ENCODE peak calls at places on chromosome 2, in eight cellular contexts. One of them, this sample, is unnamed.

GRCh38 chr2:136384541-136385303 is 266.8 kb upstream of the CXCR4 start:
- DNase-seq in GM10248: peak
- DNase-seq in fibroblast of lung: peak
- DNase-seq in right lobe of liver: no peak
- DNase-seq in psoas muscle: no peak
- DNase-seq in CD4-positive, alpha-beta T cell: peak
- DNase-seq in heart left ventricle: no peak
- DNase-seq in progenitor cell of endocrine pancreas: no peak
- DNase-seq in this sample: no peak

GRCh38 chr2:29627366-29627765 is 294.0 kb downstream of the ALK start:
- DNase-seq in GM10248: no peak
- DNase-seq in fibroblast of lung: peak
- DNase-seq in right lobe of liver: no peak
- DNase-seq in psoas muscle: no peak
- DNase-seq in CD4-positive, alpha-beta T cell: no peak
- DNase-seq in heart left ventricle: no peak
- DNase-seq in progenitor cell of endocrine pancreas: no peak
- DNase-seq in this sample: peak

GRCh38 chr2:235026649-235027557 is 75.1 kb downstream of the SH3BP4 start:
- DNase-seq in GM10248: no peak
- DNase-seq in fibroblast of lung: peak
- DNase-seq in right lobe of liver: peak
- DNase-seq in psoas muscle: peak
- DNase-seq in CD4-positive, alpha-beta T cell: no peak
- DNase-seq in heart left ventricle: peak
- DNase-seq in progenitor cell of endocrine pancreas: no peak
- DNase-seq in this sample: no peak

GRCh38 chr2:71552861-71553301 is 99.5 kb downstream of the DYSF start:
- DNase-seq in GM10248: no peak
- DNase-seq in fibroblast of lung: no peak
- DNase-seq in right lobe of liver: no peak
- DNase-seq in psoas muscle: no peak
- DNase-seq in CD4-positive, alpha-beta T cell: no peak
- DNase-seq in heart left ventricle: peak
- DNase-seq in progenitor cell of endocrine pancreas: no peak
- DNase-seq in this sample: no peak

GRCh38 chr2:131092409-131093065 is 723 bp downstream of the FAM168B start:
- DNase-seq in GM10248: no peak
- DNase-seq in fibroblast of lung: no peak
- DNase-seq in right lobe of liver: no peak
- DNase-seq in psoas muscle: no peak
- DNase-seq in CD4-positive, alpha-beta T cell: no peak
- DNase-seq in heart left ventricle: no peak
- DNase-seq in progenitor cell of endocrine pancreas: no peak
- DNase-seq in this sample: no peak

GRCh38 chr2:67516899-67517530 is 119.9 kb downstream of the ETAA1 start:
- DNase-seq in GM10248: no peak
- DNase-seq in fibroblast of lung: peak
- DNase-seq in right lobe of liver: no peak
- DNase-seq in psoas muscle: no peak
- DNase-seq in CD4-positive, alpha-beta T cell: no peak
- DNase-seq in heart left ventricle: no peak
- DNase-seq in progenitor cell of endocrine pancreas: no peak
- DNase-seq in this sample: peak

GRCh38 chr2:140604788-140605187 is 1526.0 kb downstream of the LRP1B start:
- DNase-seq in GM10248: no peak
- DNase-seq in fibroblast of lung: no peak
- DNase-seq in right lobe of liver: no peak
- DNase-seq in psoas muscle: no peak
- DNase-seq in CD4-positive, alpha-beta T cell: no peak
- DNase-seq in heart left ventricle: no peak
- DNase-seq in progenitor cell of endocrine pancreas: no peak
- DNase-seq in this sample: no peak

GRCh38 chr2:11750422-11750821 is 4.0 kb downstream of the LPIN1 start:
- DNase-seq in GM10248: peak
- DNase-seq in fibroblast of lung: no peak
- DNase-seq in right lobe of liver: no peak
- DNase-seq in psoas muscle: no peak
- DNase-seq in CD4-positive, alpha-beta T cell: no peak
- DNase-seq in heart left ventricle: no peak
- DNase-seq in progenitor cell of endocrine pancreas: no peak
- DNase-seq in this sample: no peak

GRCh38 chr2:75130171-75130570 is 69.1 kb downstream of the TACR1 start:
- DNase-seq in GM10248: no peak
- DNase-seq in fibroblast of lung: no peak
- DNase-seq in right lobe of liver: no peak
- DNase-seq in psoas muscle: no peak
- DNase-seq in CD4-positive, alpha-beta T cell: no peak
- DNase-seq in heart left ventricle: no peak
- DNase-seq in progenitor cell of endocrine pancreas: no peak
- DNase-seq in this sample: no peak

GRCh38 chr2:60432202-60432601 is 121.3 kb downstream of the BCL11A start:
- DNase-seq in GM10248: no peak
- DNase-seq in fibroblast of lung: no peak
- DNase-seq in right lobe of liver: no peak
- DNase-seq in psoas muscle: no peak
- DNase-seq in CD4-positive, alpha-beta T cell: no peak
- DNase-seq in heart left ventricle: no peak
- DNase-seq in progenitor cell of endocrine pancreas: no peak
- DNase-seq in this sample: no peak

GRCh38 chr2:189798312-189799029 is 14.2 kb downstream of the PMS1 start:
- DNase-seq in GM10248: peak
- DNase-seq in fibroblast of lung: peak
- DNase-seq in right lobe of liver: no peak
- DNase-seq in psoas muscle: no peak
- DNase-seq in CD4-positive, alpha-beta T cell: no peak
- DNase-seq in heart left ventricle: no peak
- DNase-seq in progenitor cell of endocrine pancreas: no peak
- DNase-seq in this sample: peak
- TF ChIP-seq CTCF in GM10248: peak
- TF ChIP-seq CTCF in fibroblast of lung: peak
- TF ChIP-seq CTCF in right lobe of liver: peak
- TF ChIP-seq CTCF in psoas muscle: peak
- TF ChIP-seq CTCF in CD4-positive, alpha-beta T cell: no peak
- TF ChIP-seq CTCF in heart left ventricle: peak
- TF ChIP-seq CTCF in progenitor cell of endocrine pancreas: peak
- TF ChIP-seq CTCF in this sample: peak

GRCh38 chr2:120771556-120772208 is 36.0 kb downstream of the GLI2 start:
- DNase-seq in GM10248: no peak
- DNase-seq in fibroblast of lung: peak
- DNase-seq in right lobe of liver: no peak
- DNase-seq in psoas muscle: peak
- DNase-seq in CD4-positive, alpha-beta T cell: no peak
- DNase-seq in heart left ventricle: peak
- DNase-seq in progenitor cell of endocrine pancreas: no peak
- DNase-seq in this sample: peak

GRCh38 chr2:120772261-120772660 is 36.6 kb downstream of the GLI2 start:
- DNase-seq in GM10248: no peak
- DNase-seq in fibroblast of lung: peak
- DNase-seq in right lobe of liver: no peak
- DNase-seq in psoas muscle: peak
- DNase-seq in CD4-positive, alpha-beta T cell: no peak
- DNase-seq in heart left ventricle: peak
- DNase-seq in progenitor cell of endocrine pancreas: no peak
- DNase-seq in this sample: no peak

GRCh38 chr2:120774557-120775160 is 39.0 kb downstream of the GLI2 start:
- DNase-seq in GM10248: no peak
- DNase-seq in fibroblast of lung: no peak
- DNase-seq in right lobe of liver: no peak
- DNase-seq in psoas muscle: no peak
- DNase-seq in CD4-positive, alpha-beta T cell: no peak
- DNase-seq in heart left ventricle: peak
- DNase-seq in progenitor cell of endocrine pancreas: no peak
- DNase-seq in this sample: no peak

GRCh38 chr2:120775261-120775660 is 39.6 kb downstream of the GLI2 start:
- DNase-seq in GM10248: no peak
- DNase-seq in fibroblast of lung: no peak
- DNase-seq in right lobe of liver: no peak
- DNase-seq in psoas muscle: no peak
- DNase-seq in CD4-positive, alpha-beta T cell: no peak
- DNase-seq in heart left ventricle: peak
- DNase-seq in progenitor cell of endocrine pancreas: no peak
- DNase-seq in this sample: no peak

GRCh38 chr2:120773186-120773800 is 37.6 kb downstream of the GLI2 start:
- DNase-seq in GM10248: no peak
- DNase-seq in fibroblast of lung: no peak
- DNase-seq in right lobe of liver: no peak
- DNase-seq in psoas muscle: peak
- DNase-seq in CD4-positive, alpha-beta T cell: no peak
- DNase-seq in heart left ventricle: peak
- DNase-seq in progenitor cell of endocrine pancreas: no peak
- DNase-seq in this sample: no peak
- TF ChIP-seq CTCF in GM10248: no peak
- TF ChIP-seq CTCF in fibroblast of lung: no peak
- TF ChIP-seq CTCF in right lobe of liver: no peak
- TF ChIP-seq CTCF in psoas muscle: no peak
- TF ChIP-seq CTCF in CD4-positive, alpha-beta T cell: no peak
- TF ChIP-seq CTCF in heart left ventricle: no peak
- TF ChIP-seq CTCF in progenitor cell of endocrine pancreas: no peak
- TF ChIP-seq CTCF in this sample: no peak

GRCh38 chr2:184527058-184527457 is 71.3 kb upstream of the ZNF804A start:
- DNase-seq in GM10248: no peak
- DNase-seq in fibroblast of lung: no peak
- DNase-seq in right lobe of liver: no peak
- DNase-seq in psoas muscle: no peak
- DNase-seq in CD4-positive, alpha-beta T cell: no peak
- DNase-seq in heart left ventricle: no peak
- DNase-seq in progenitor cell of endocrine pancreas: no peak
- DNase-seq in this sample: no peak
- TF ChIP-seq CTCF in GM10248: no peak
- TF ChIP-seq CTCF in fibroblast of lung: no peak
- TF ChIP-seq CTCF in right lobe of liver: no peak
- TF ChIP-seq CTCF in psoas muscle: no peak
- TF ChIP-seq CTCF in CD4-positive, alpha-beta T cell: no peak
- TF ChIP-seq CTCF in heart left ventricle: no peak
- TF ChIP-seq CTCF in progenitor cell of endocrine pancreas: no peak
- TF ChIP-seq CTCF in this sample: no peak

GRCh38 chr2:9573840-9574239 is 18.2 kb upstream of the ADAM17 start:
- DNase-seq in GM10248: no peak
- DNase-seq in fibroblast of lung: no peak
- DNase-seq in right lobe of liver: no peak
- DNase-seq in psoas muscle: no peak
- DNase-seq in CD4-positive, alpha-beta T cell: no peak
- DNase-seq in heart left ventricle: no peak
- DNase-seq in progenitor cell of endocrine pancreas: no peak
- DNase-seq in this sample: no peak
- TF ChIP-seq CTCF in GM10248: no peak
- TF ChIP-seq CTCF in fibroblast of lung: no peak
- TF ChIP-seq CTCF in right lobe of liver: no peak
- TF ChIP-seq CTCF in psoas muscle: no peak
- TF ChIP-seq CTCF in CD4-positive, alpha-beta T cell: no peak
- TF ChIP-seq CTCF in heart left ventricle: no peak
- TF ChIP-seq CTCF in progenitor cell of endocrine pancreas: no peak
- TF ChIP-seq CTCF in this sample: no peak

GRCh38 chr2:191369034-191369433 is 123.8 kb downstream of the MYO1B start:
- DNase-seq in GM10248: no peak
- DNase-seq in fibroblast of lung: no peak
- DNase-seq in right lobe of liver: no peak
- DNase-seq in psoas muscle: no peak
- DNase-seq in CD4-positive, alpha-beta T cell: no peak
- DNase-seq in heart left ventricle: no peak
- DNase-seq in progenitor cell of endocrine pancreas: no peak
- DNase-seq in this sample: no peak
- TF ChIP-seq CTCF in GM10248: no peak
- TF ChIP-seq CTCF in fibroblast of lung: peak
- TF ChIP-seq CTCF in right lobe of liver: peak
- TF ChIP-seq CTCF in psoas muscle: no peak
- TF ChIP-seq CTCF in CD4-positive, alpha-beta T cell: no peak
- TF ChIP-seq CTCF in heart left ventricle: peak
- TF ChIP-seq CTCF in progenitor cell of endocrine pancreas: peak
- TF ChIP-seq CTCF in this sample: peak

GRCh38 chr2:187453078-187453641 is 5.1 kb upstream of the CALCRL start:
- DNase-seq in GM10248: no peak
- DNase-seq in fibroblast of lung: peak
- DNase-seq in right lobe of liver: no peak
- DNase-seq in psoas muscle: no peak
- DNase-seq in CD4-positive, alpha-beta T cell: no peak
- DNase-seq in heart left ventricle: no peak
- DNase-seq in progenitor cell of endocrine pancreas: no peak
- DNase-seq in this sample: no peak
- TF ChIP-seq CTCF in GM10248: peak
- TF ChIP-seq CTCF in fibroblast of lung: peak
- TF ChIP-seq CTCF in right lobe of liver: peak
- TF ChIP-seq CTCF in psoas muscle: peak
- TF ChIP-seq CTCF in CD4-positive, alpha-beta T cell: no peak
- TF ChIP-seq CTCF in heart left ventricle: peak
- TF ChIP-seq CTCF in progenitor cell of endocrine pancreas: peak
- TF ChIP-seq CTCF in this sample: no peak